ENCODE peak calls at places on chromosomes 12 and 14, in seven cellular contexts. One of them, this sample, is unnamed. For H3K4me1, the result is how much of the 10 kb centered on the place peaks cover.

GRCh38 chr12:100268835-100269564 is 2.0 kb downstream of the SCYL2 start:
- DNase-seq in tibial artery: no peak
- DNase-seq in heart right ventricle: no peak
- DNase-seq in HCT116: no peak
- DNase-seq in left lung: no peak
- DNase-seq in lung: no peak
- DNase-seq in neural progenitor cell: no peak
- DNase-seq in this sample: no peak

GRCh38 chr14:49593016-49593415 is 5.7 kb upstream of the LRR1 start:
- DNase-seq in tibial artery: no peak
- DNase-seq in heart right ventricle: no peak
- DNase-seq in HCT116: no peak
- DNase-seq in left lung: no peak
- DNase-seq in lung: no peak
- DNase-seq in neural progenitor cell: no peak
- DNase-seq in this sample: no peak

GRCh38 chr12:64582111-64582510 is 28.2 kb upstream of the RASSF3 start:
- DNase-seq in tibial artery: no peak
- DNase-seq in heart right ventricle: no peak
- DNase-seq in HCT116: no peak
- DNase-seq in left lung: no peak
- DNase-seq in lung: no peak
- DNase-seq in neural progenitor cell: no peak
- DNase-seq in this sample: no peak

GRCh38 chr12:121802843-121803698 is 738 bp upstream of the SETD1B start:
- DNase-seq in tibial artery: peak
- DNase-seq in heart right ventricle: peak
- DNase-seq in HCT116: peak
- DNase-seq in left lung: peak
- DNase-seq in lung: peak
- DNase-seq in neural progenitor cell: peak
- DNase-seq in this sample: peak

GRCh38 chr12:65430571-65431306 is 152.3 kb downstream of the MSRB3 start:
- DNase-seq in tibial artery: no peak
- DNase-seq in heart right ventricle: no peak
- DNase-seq in HCT116: peak
- DNase-seq in left lung: no peak
- DNase-seq in lung: no peak
- DNase-seq in neural progenitor cell: no peak
- DNase-seq in this sample: no peak

GRCh38 chr12:112876506-112876905 is 30.3 kb upstream of the OAS1 start:
- DNase-seq in tibial artery: no peak
- DNase-seq in heart right ventricle: no peak
- DNase-seq in HCT116: no peak
- DNase-seq in left lung: no peak
- DNase-seq in lung: no peak
- DNase-seq in neural progenitor cell: no peak
- DNase-seq in this sample: no peak

GRCh38 chr12:47781479-47782371 is 8.7 kb downstream of the SLC48A1 start:
- DNase-seq in tibial artery: peak
- DNase-seq in heart right ventricle: no peak
- DNase-seq in HCT116: no peak
- DNase-seq in left lung: no peak
- DNase-seq in lung: no peak
- DNase-seq in neural progenitor cell: no peak
- DNase-seq in this sample: no peak

GRCh38 chr14:104161601-104162367 is 23.4 kb downstream of the KIF26A start:
- DNase-seq in tibial artery: no peak
- DNase-seq in heart right ventricle: no peak
- DNase-seq in HCT116: no peak
- DNase-seq in left lung: no peak
- DNase-seq in lung: no peak
- DNase-seq in neural progenitor cell: peak
- DNase-seq in this sample: no peak

GRCh38 chr14:88233915-88234314 is 89.2 kb downstream of the KCNK10 start:
- DNase-seq in tibial artery: no peak
- DNase-seq in heart right ventricle: no peak
- DNase-seq in HCT116: peak
- DNase-seq in left lung: no peak
- DNase-seq in lung: no peak
- DNase-seq in neural progenitor cell: peak
- DNase-seq in this sample: no peak

GRCh38 chr14:68210729-68211299 is 391.2 kb downstream of the RAD51B start:
- DNase-seq in tibial artery: no peak
- DNase-seq in heart right ventricle: peak
- DNase-seq in HCT116: no peak
- DNase-seq in left lung: no peak
- DNase-seq in lung: peak
- DNase-seq in neural progenitor cell: no peak
- DNase-seq in this sample: peak

GRCh38 chr12:121812320-121812871 is 8.6 kb downstream of the SETD1B start:
- DNase-seq in tibial artery: peak
- DNase-seq in heart right ventricle: no peak
- DNase-seq in HCT116: no peak
- DNase-seq in left lung: peak
- DNase-seq in lung: peak
- DNase-seq in neural progenitor cell: peak
- DNase-seq in this sample: no peak

GRCh38 chr14:61547186-61548121 is 147.9 kb upstream of the HIF1A start:
- DNase-seq in tibial artery: peak
- DNase-seq in heart right ventricle: no peak
- DNase-seq in HCT116: no peak
- DNase-seq in left lung: no peak
- DNase-seq in lung: no peak
- DNase-seq in neural progenitor cell: no peak
- DNase-seq in this sample: no peak

GRCh38 chr12:46659844-46660243 is 166.0 kb downstream of the SLC38A4 start:
- DNase-seq in tibial artery: no peak
- DNase-seq in heart right ventricle: no peak
- DNase-seq in HCT116: no peak
- DNase-seq in left lung: no peak
- DNase-seq in lung: no peak
- DNase-seq in neural progenitor cell: no peak
- DNase-seq in this sample: no peak
- H3K27ac ChIP-seq in tibial artery: peak
- H3K27ac ChIP-seq in heart right ventricle: peak
- H3K27ac ChIP-seq in HCT116: no peak
- H3K27ac ChIP-seq in left lung: peak
- H3K27ac ChIP-seq in lung: peak
- H3K27ac ChIP-seq in neural progenitor cell: peak
- H3K27ac ChIP-seq in this sample: no peak

GRCh38 chr14:55302770-55303472 is 31.7 kb downstream of the FBXO34 start:
- DNase-seq in tibial artery: no peak
- DNase-seq in heart right ventricle: no peak
- DNase-seq in HCT116: no peak
- DNase-seq in left lung: no peak
- DNase-seq in lung: no peak
- DNase-seq in neural progenitor cell: no peak
- DNase-seq in this sample: no peak

GRCh38 chr14:55298423-55298822 is 27.2 kb downstream of the FBXO34 start:
- DNase-seq in tibial artery: no peak
- DNase-seq in heart right ventricle: no peak
- DNase-seq in HCT116: no peak
- DNase-seq in left lung: no peak
- DNase-seq in lung: peak
- DNase-seq in neural progenitor cell: no peak
- DNase-seq in this sample: no peak

GRCh38 chr14:55302367-55302766 is 31.1 kb downstream of the FBXO34 start:
- DNase-seq in tibial artery: no peak
- DNase-seq in heart right ventricle: no peak
- DNase-seq in HCT116: no peak
- DNase-seq in left lung: no peak
- DNase-seq in lung: no peak
- DNase-seq in neural progenitor cell: no peak
- DNase-seq in this sample: no peak

GRCh38 chr14:55303646-55304277 is 32.5 kb downstream of the FBXO34 start:
- DNase-seq in tibial artery: no peak
- DNase-seq in heart right ventricle: no peak
- DNase-seq in HCT116: no peak
- DNase-seq in left lung: no peak
- DNase-seq in lung: no peak
- DNase-seq in neural progenitor cell: no peak
- DNase-seq in this sample: no peak

GRCh38 chr14:55301722-55302121 is 30.5 kb downstream of the FBXO34 start:
- DNase-seq in tibial artery: no peak
- DNase-seq in heart right ventricle: no peak
- DNase-seq in HCT116: no peak
- DNase-seq in left lung: no peak
- DNase-seq in lung: no peak
- DNase-seq in neural progenitor cell: no peak
- DNase-seq in this sample: no peak
- H3K4me1 ChIP-seq in tibial artery: under half
- H3K4me1 ChIP-seq in heart right ventricle: under half
- H3K4me1 ChIP-seq in HCT116: under half
- H3K4me1 ChIP-seq in left lung: half or more
- H3K4me1 ChIP-seq in lung: under half
- H3K4me1 ChIP-seq in neural progenitor cell: under half
- H3K4me1 ChIP-seq in this sample: under half

GRCh38 chr14:100623961-100624360 is 36.7 kb upstream of the BEGAIN start:
- DNase-seq in tibial artery: peak
- DNase-seq in heart right ventricle: no peak
- DNase-seq in HCT116: no peak
- DNase-seq in left lung: peak
- DNase-seq in lung: no peak
- DNase-seq in neural progenitor cell: no peak
- DNase-seq in this sample: no peak
- TF ChIP-seq CTCF in tibial artery: no peak
- TF ChIP-seq CTCF in heart right ventricle: no peak
- TF ChIP-seq CTCF in HCT116: no peak
- TF ChIP-seq CTCF in left lung: no peak
- TF ChIP-seq CTCF in lung: no peak
- TF ChIP-seq CTCF in neural progenitor cell: no peak
- TF ChIP-seq CTCF in this sample: no peak

GRCh38 chr12:132700212-132700913 is 10.3 kb upstream of the PGAM5 start:
- DNase-seq in tibial artery: no peak
- DNase-seq in heart right ventricle: no peak
- DNase-seq in HCT116: no peak
- DNase-seq in left lung: no peak
- DNase-seq in lung: no peak
- DNase-seq in neural progenitor cell: no peak
- DNase-seq in this sample: no peak
- H3K27ac ChIP-seq in tibial artery: no peak
- H3K27ac ChIP-seq in heart right ventricle: no peak
- H3K27ac ChIP-seq in HCT116: no peak
- H3K27ac ChIP-seq in left lung: no peak
- H3K27ac ChIP-seq in lung: no peak
- H3K27ac ChIP-seq in neural progenitor cell: no peak
- H3K27ac ChIP-seq in this sample: no peak

GRCh38 chr12:115451785-115452736 is 768.1 kb upstream of the TBX3 start:
- DNase-seq in tibial artery: no peak
- DNase-seq in heart right ventricle: peak
- DNase-seq in HCT116: no peak
- DNase-seq in left lung: no peak
- DNase-seq in lung: no peak
- DNase-seq in neural progenitor cell: peak
- DNase-seq in this sample: no peak

GRCh38 chr12:115455268-115455681 is 771.3 kb upstream of the TBX3 start:
- DNase-seq in tibial artery: no peak
- DNase-seq in heart right ventricle: no peak
- DNase-seq in HCT116: no peak
- DNase-seq in left lung: no peak
- DNase-seq in lung: no peak
- DNase-seq in neural progenitor cell: no peak
- DNase-seq in this sample: no peak

GRCh38 chr12:115450710-115451109 is 766.7 kb upstream of the TBX3 start:
- DNase-seq in tibial artery: no peak
- DNase-seq in heart right ventricle: no peak
- DNase-seq in HCT116: no peak
- DNase-seq in left lung: no peak
- DNase-seq in lung: no peak
- DNase-seq in neural progenitor cell: no peak
- DNase-seq in this sample: no peak

GRCh38 chr12:115451151-115451784 is 767.3 kb upstream of the TBX3 start:
- DNase-seq in tibial artery: no peak
- DNase-seq in heart right ventricle: peak
- DNase-seq in HCT116: no peak
- DNase-seq in left lung: no peak
- DNase-seq in lung: no peak
- DNase-seq in neural progenitor cell: no peak
- DNase-seq in this sample: no peak

GRCh38 chr12:115452751-115453281 is 768.8 kb upstream of the TBX3 start:
- DNase-seq in tibial artery: no peak
- DNase-seq in heart right ventricle: no peak
- DNase-seq in HCT116: no peak
- DNase-seq in left lung: no peak
- DNase-seq in lung: no peak
- DNase-seq in neural progenitor cell: peak
- DNase-seq in this sample: no peak
- H3K4me1 ChIP-seq in tibial artery: under half
- H3K4me1 ChIP-seq in heart right ventricle: under half
- H3K4me1 ChIP-seq in HCT116: under half
- H3K4me1 ChIP-seq in left lung: under half
- H3K4me1 ChIP-seq in lung: under half
- H3K4me1 ChIP-seq in neural progenitor cell: under half
- H3K4me1 ChIP-seq in this sample: under half

GRCh38 chr14:65170768-65171251 is 68.5 kb upstream of the MAX start:
- DNase-seq in tibial artery: no peak
- DNase-seq in heart right ventricle: peak
- DNase-seq in HCT116: no peak
- DNase-seq in left lung: no peak
- DNase-seq in lung: no peak
- DNase-seq in neural progenitor cell: peak
- DNase-seq in this sample: peak
- TF ChIP-seq CTCF in tibial artery: no peak
- TF ChIP-seq CTCF in heart right ventricle: peak
- TF ChIP-seq CTCF in HCT116: no peak
- TF ChIP-seq CTCF in left lung: no peak
- TF ChIP-seq CTCF in lung: no peak
- TF ChIP-seq CTCF in neural progenitor cell: peak
- TF ChIP-seq CTCF in this sample: no peak

GRCh38 chr12:58299371-58299770 is 358.0 kb downstream of the ATP23 start:
- DNase-seq in tibial artery: no peak
- DNase-seq in heart right ventricle: no peak
- DNase-seq in HCT116: no peak
- DNase-seq in left lung: no peak
- DNase-seq in lung: no peak
- DNase-seq in neural progenitor cell: no peak
- DNase-seq in this sample: no peak

GRCh38 chr12:58301337-58302122 is 360.2 kb downstream of the ATP23 start:
- DNase-seq in tibial artery: no peak
- DNase-seq in heart right ventricle: no peak
- DNase-seq in HCT116: no peak
- DNase-seq in left lung: no peak
- DNase-seq in lung: no peak
- DNase-seq in neural progenitor cell: no peak
- DNase-seq in this sample: no peak

GRCh38 chr12:58298793-58299192 is 357.4 kb downstream of the ATP23 start:
- DNase-seq in tibial artery: no peak
- DNase-seq in heart right ventricle: no peak
- DNase-seq in HCT116: no peak
- DNase-seq in left lung: no peak
- DNase-seq in lung: no peak
- DNase-seq in neural progenitor cell: no peak
- DNase-seq in this sample: no peak

GRCh38 chr12:58306266-58306995 is 365.1 kb downstream of the ATP23 start:
- DNase-seq in tibial artery: no peak
- DNase-seq in heart right ventricle: no peak
- DNase-seq in HCT116: no peak
- DNase-seq in left lung: no peak
- DNase-seq in lung: no peak
- DNase-seq in neural progenitor cell: no peak
- DNase-seq in this sample: no peak

GRCh38 chr12:58302487-58303011 is 361.2 kb downstream of the ATP23 start:
- DNase-seq in tibial artery: no peak
- DNase-seq in heart right ventricle: peak
- DNase-seq in HCT116: no peak
- DNase-seq in left lung: no peak
- DNase-seq in lung: no peak
- DNase-seq in neural progenitor cell: no peak
- DNase-seq in this sample: no peak
- H3K27ac ChIP-seq in tibial artery: no peak
- H3K27ac ChIP-seq in heart right ventricle: no peak
- H3K27ac ChIP-seq in HCT116: no peak
- H3K27ac ChIP-seq in left lung: no peak
- H3K27ac ChIP-seq in lung: no peak
- H3K27ac ChIP-seq in neural progenitor cell: no peak
- H3K27ac ChIP-seq in this sample: no peak

This sample was measured in CD8-positive, alpha-beta T cell.